ENCODE peak calls at places on chromosome 13, in seven cellular contexts. One of them, this sample, is unnamed. For H3K4me1 and H3K27me3, the result is how much of the 10 kb centered on the place peaks cover.

GRCh38 chr13:79435549-79435948 is 29.5 kb upstream of the RBM26 start:
- DNase-seq in ovary: no peak
- DNase-seq in cardiac muscle cell: no peak
- DNase-seq in pancreas: no peak
- DNase-seq in DND-41: no peak
- DNase-seq in CD4-positive, CD25-positive, alpha-beta regulatory T cell: no peak
- DNase-seq in uterus: no peak
- DNase-seq in this sample: no peak

GRCh38 chr13:104460553-104460952 is 1394.3 kb upstream of the SLC10A2 start:
- DNase-seq in ovary: no peak
- DNase-seq in cardiac muscle cell: no peak
- DNase-seq in pancreas: no peak
- DNase-seq in DND-41: no peak
- DNase-seq in CD4-positive, CD25-positive, alpha-beta regulatory T cell: no peak
- DNase-seq in uterus: no peak
- DNase-seq in this sample: no peak

GRCh38 chr13:76637651-76638111 is 248.5 kb downstream of the KCTD12 start:
- DNase-seq in ovary: no peak
- DNase-seq in cardiac muscle cell: no peak
- DNase-seq in pancreas: no peak
- DNase-seq in DND-41: no peak
- DNase-seq in CD4-positive, CD25-positive, alpha-beta regulatory T cell: no peak
- DNase-seq in uterus: no peak
- DNase-seq in this sample: no peak

GRCh38 chr13:34416833-34417425 is 525.1 kb upstream of the NBEA start:
- DNase-seq in ovary: peak
- DNase-seq in cardiac muscle cell: no peak
- DNase-seq in pancreas: no peak
- DNase-seq in DND-41: no peak
- DNase-seq in CD4-positive, CD25-positive, alpha-beta regulatory T cell: no peak
- DNase-seq in uterus: peak
- DNase-seq in this sample: no peak

GRCh38 chr13:114047358-114047881 is 73.5 kb upstream of the C13orf46 start:
- DNase-seq in ovary: no peak
- DNase-seq in cardiac muscle cell: no peak
- DNase-seq in pancreas: no peak
- DNase-seq in DND-41: no peak
- DNase-seq in CD4-positive, CD25-positive, alpha-beta regulatory T cell: no peak
- DNase-seq in uterus: peak
- DNase-seq in this sample: no peak

GRCh38 chr13:109271061-109271460 is 515.3 kb downstream of the IRS2 start:
- DNase-seq in ovary: no peak
- DNase-seq in cardiac muscle cell: no peak
- DNase-seq in pancreas: no peak
- DNase-seq in DND-41: no peak
- DNase-seq in CD4-positive, CD25-positive, alpha-beta regulatory T cell: no peak
- DNase-seq in uterus: no peak
- DNase-seq in this sample: no peak

GRCh38 chr13:45325806-45326205 is 15.2 kb downstream of the TPT1 start:
- DNase-seq in ovary: no peak
- DNase-seq in cardiac muscle cell: peak
- DNase-seq in pancreas: peak
- DNase-seq in DND-41: no peak
- DNase-seq in CD4-positive, CD25-positive, alpha-beta regulatory T cell: no peak
- DNase-seq in uterus: no peak
- DNase-seq in this sample: no peak

GRCh38 chr13:24130134-24130792 is 30.3 kb upstream of the SPATA13 start:
- DNase-seq in ovary: no peak
- DNase-seq in cardiac muscle cell: no peak
- DNase-seq in pancreas: no peak
- DNase-seq in DND-41: no peak
- DNase-seq in CD4-positive, CD25-positive, alpha-beta regulatory T cell: no peak
- DNase-seq in uterus: no peak
- DNase-seq in this sample: no peak

GRCh38 chr13:42794572-42795275 is 13.3 kb downstream of the FAM216B start:
- DNase-seq in ovary: no peak
- DNase-seq in cardiac muscle cell: no peak
- DNase-seq in pancreas: no peak
- DNase-seq in DND-41: no peak
- DNase-seq in CD4-positive, CD25-positive, alpha-beta regulatory T cell: no peak
- DNase-seq in uterus: no peak
- DNase-seq in this sample: no peak

GRCh38 chr13:48393698-48394085 is 19.2 kb downstream of the LPAR6 start:
- DNase-seq in ovary: no peak
- DNase-seq in cardiac muscle cell: no peak
- DNase-seq in pancreas: no peak
- DNase-seq in DND-41: no peak
- DNase-seq in CD4-positive, CD25-positive, alpha-beta regulatory T cell: no peak
- DNase-seq in uterus: no peak
- DNase-seq in this sample: no peak

GRCh38 chr13:110233181-110233641 is 73.7 kb downstream of the COL4A1 start:
- DNase-seq in ovary: peak
- DNase-seq in cardiac muscle cell: no peak
- DNase-seq in pancreas: no peak
- DNase-seq in DND-41: no peak
- DNase-seq in CD4-positive, CD25-positive, alpha-beta regulatory T cell: no peak
- DNase-seq in uterus: peak
- DNase-seq in this sample: no peak

DNA sequence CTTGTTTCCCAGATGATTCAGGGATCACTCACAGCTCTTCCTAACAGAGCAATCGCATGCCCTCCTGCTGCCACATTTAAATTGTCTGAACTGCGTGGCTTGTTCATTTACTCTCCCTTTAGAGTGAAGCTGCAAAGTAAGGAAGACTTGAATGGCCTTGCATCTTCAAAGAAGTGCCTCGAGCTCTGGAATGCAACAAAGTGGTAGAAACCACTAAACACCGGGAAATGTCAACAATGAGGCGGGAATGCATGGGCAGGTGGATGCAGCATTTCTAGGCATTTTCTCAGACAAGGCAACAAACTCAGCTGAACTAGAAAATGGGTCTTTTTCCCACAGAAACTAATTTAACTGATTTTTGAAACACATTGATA is 10.3 kb upstream of the DACH1 start:
- DNase-seq in ovary: no peak
- DNase-seq in cardiac muscle cell: no peak
- DNase-seq in pancreas: no peak
- DNase-seq in DND-41: no peak
- DNase-seq in CD4-positive, CD25-positive, alpha-beta regulatory T cell: no peak
- DNase-seq in uterus: no peak
- DNase-seq in this sample: no peak
- H3K4me3 ChIP-seq in ovary: no peak
- H3K4me3 ChIP-seq in cardiac muscle cell: no peak
- H3K4me3 ChIP-seq in pancreas: no peak
- H3K4me3 ChIP-seq in DND-41: no peak
- H3K4me3 ChIP-seq in CD4-positive, CD25-positive, alpha-beta regulatory T cell: no peak
- H3K4me3 ChIP-seq in uterus: no peak
- H3K4me3 ChIP-seq in this sample: no peak

GRCh38 chr13:71513414-71514063 is 353.5 kb downstream of the DACH1 start:
- DNase-seq in ovary: no peak
- DNase-seq in cardiac muscle cell: no peak
- DNase-seq in pancreas: no peak
- DNase-seq in DND-41: no peak
- DNase-seq in CD4-positive, CD25-positive, alpha-beta regulatory T cell: no peak
- DNase-seq in uterus: no peak
- DNase-seq in this sample: no peak

GRCh38 chr13:71514900-71515598 is 352.0 kb downstream of the DACH1 start:
- DNase-seq in ovary: no peak
- DNase-seq in cardiac muscle cell: no peak
- DNase-seq in pancreas: no peak
- DNase-seq in DND-41: no peak
- DNase-seq in CD4-positive, CD25-positive, alpha-beta regulatory T cell: no peak
- DNase-seq in uterus: no peak
- DNase-seq in this sample: no peak

GRCh38 chr13:71515639-71516038 is 351.4 kb downstream of the DACH1 start:
- DNase-seq in ovary: no peak
- DNase-seq in cardiac muscle cell: no peak
- DNase-seq in pancreas: no peak
- DNase-seq in DND-41: no peak
- DNase-seq in CD4-positive, CD25-positive, alpha-beta regulatory T cell: no peak
- DNase-seq in uterus: no peak
- DNase-seq in this sample: no peak

GRCh38 chr13:71517004-71517403 is 350.0 kb downstream of the DACH1 start:
- DNase-seq in ovary: no peak
- DNase-seq in cardiac muscle cell: no peak
- DNase-seq in pancreas: no peak
- DNase-seq in DND-41: no peak
- DNase-seq in CD4-positive, CD25-positive, alpha-beta regulatory T cell: no peak
- DNase-seq in uterus: no peak
- DNase-seq in this sample: no peak
- H3K4me1 ChIP-seq in ovary: under half
- H3K4me1 ChIP-seq in cardiac muscle cell: under half
- H3K4me1 ChIP-seq in pancreas: under half
- H3K4me1 ChIP-seq in DND-41: under half
- H3K4me1 ChIP-seq in CD4-positive, CD25-positive, alpha-beta regulatory T cell: under half
- H3K4me1 ChIP-seq in uterus: under half
- H3K4me1 ChIP-seq in this sample: under half

GRCh38 chr13:73757471-73758233 is 376.6 kb downstream of the KLF12 start:
- DNase-seq in ovary: no peak
- DNase-seq in cardiac muscle cell: no peak
- DNase-seq in pancreas: no peak
- DNase-seq in DND-41: no peak
- DNase-seq in CD4-positive, CD25-positive, alpha-beta regulatory T cell: no peak
- DNase-seq in uterus: no peak
- DNase-seq in this sample: no peak
- H3K27me3 ChIP-seq in ovary: under half
- H3K27me3 ChIP-seq in cardiac muscle cell: under half
- H3K27me3 ChIP-seq in pancreas: under half
- H3K27me3 ChIP-seq in DND-41: under half
- H3K27me3 ChIP-seq in CD4-positive, CD25-positive, alpha-beta regulatory T cell: under half
- H3K27me3 ChIP-seq in uterus: under half
- H3K27me3 ChIP-seq in this sample: under half

GRCh38 chr13:65260938-65261880 is 1968.9 kb downstream of the PCDH9 start:
- DNase-seq in ovary: no peak
- DNase-seq in cardiac muscle cell: no peak
- DNase-seq in pancreas: no peak
- DNase-seq in DND-41: no peak
- DNase-seq in CD4-positive, CD25-positive, alpha-beta regulatory T cell: no peak
- DNase-seq in uterus: no peak
- DNase-seq in this sample: no peak
- H3K4me3 ChIP-seq in ovary: no peak
- H3K4me3 ChIP-seq in cardiac muscle cell: no peak
- H3K4me3 ChIP-seq in pancreas: no peak
- H3K4me3 ChIP-seq in DND-41: peak
- H3K4me3 ChIP-seq in CD4-positive, CD25-positive, alpha-beta regulatory T cell: no peak
- H3K4me3 ChIP-seq in uterus: no peak
- H3K4me3 ChIP-seq in this sample: no peak

DNA sequence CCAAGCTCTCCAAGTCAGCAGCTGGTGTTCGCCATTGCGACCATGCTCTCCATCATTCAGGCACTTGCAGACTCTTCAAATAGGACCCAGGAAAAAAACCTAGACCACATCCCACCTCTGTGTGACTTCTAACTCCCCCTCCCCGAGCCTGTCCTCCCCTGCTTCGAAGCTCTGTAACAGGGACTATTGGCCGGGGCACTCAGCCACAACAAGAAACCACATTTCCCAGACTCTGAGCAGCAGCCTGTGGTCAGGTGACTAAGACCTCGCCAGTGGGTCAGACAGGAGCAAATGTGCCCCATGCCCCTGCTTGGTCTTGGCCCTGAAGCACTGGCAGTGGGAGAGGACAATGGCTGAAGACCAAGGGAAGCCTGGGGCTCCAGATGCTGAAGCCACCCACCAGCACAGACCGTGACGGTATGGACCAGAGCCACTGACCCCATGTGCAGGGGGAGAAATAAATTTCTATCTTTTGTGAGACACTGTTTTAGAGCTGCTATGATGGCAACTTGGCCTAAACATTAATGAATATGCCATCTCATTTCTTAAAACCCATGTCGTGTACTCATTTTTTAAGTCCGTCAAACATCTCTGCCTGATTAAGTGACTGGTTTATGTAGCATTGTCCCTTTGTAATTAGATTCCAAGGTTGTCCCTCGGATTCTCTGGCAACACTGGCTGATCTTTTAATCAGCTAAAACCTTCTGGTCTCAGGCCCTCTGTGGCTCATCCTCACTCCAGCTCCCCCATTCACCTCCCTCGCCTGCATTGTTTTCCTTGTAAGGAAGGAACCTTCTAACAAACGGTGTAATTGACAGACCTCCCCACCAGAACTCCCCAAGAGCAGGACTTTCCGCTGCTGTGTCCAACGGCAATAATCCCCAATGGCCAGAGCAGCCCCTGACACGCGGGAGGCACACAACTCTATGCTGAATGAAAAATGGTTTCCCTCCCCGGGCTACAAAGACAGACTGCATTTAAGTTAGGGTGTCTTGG is 98.5 kb downstream of the STK24 start:
- DNase-seq in ovary: no peak
- DNase-seq in cardiac muscle cell: peak
- DNase-seq in pancreas: no peak
- DNase-seq in DND-41: no peak
- DNase-seq in CD4-positive, CD25-positive, alpha-beta regulatory T cell: no peak
- DNase-seq in uterus: no peak
- DNase-seq in this sample: no peak
- H3K4me1 ChIP-seq in ovary: under half
- H3K4me1 ChIP-seq in cardiac muscle cell: half or more
- H3K4me1 ChIP-seq in pancreas: under half
- H3K4me1 ChIP-seq in DND-41: under half
- H3K4me1 ChIP-seq in CD4-positive, CD25-positive, alpha-beta regulatory T cell: half or more
- H3K4me1 ChIP-seq in uterus: under half
- H3K4me1 ChIP-seq in this sample: under half

DNA sequence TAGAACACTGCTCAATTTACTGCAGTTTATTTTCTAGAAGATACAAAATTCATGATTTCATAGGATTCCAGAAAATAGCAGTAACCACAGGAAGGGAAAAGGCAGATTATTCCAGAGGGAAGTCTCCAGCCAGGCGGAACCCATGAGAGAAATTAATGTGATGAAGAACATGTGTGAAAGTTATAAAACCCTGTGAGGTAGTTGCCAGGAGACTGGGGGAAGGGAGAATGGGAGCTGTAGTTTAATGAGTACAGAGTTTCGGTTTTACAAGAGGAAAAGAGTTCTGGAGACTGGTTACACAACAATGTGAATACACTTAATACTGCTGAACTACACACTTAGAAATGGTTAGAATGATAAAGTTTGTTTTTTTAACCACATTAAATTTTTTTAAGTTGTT is 14.2 kb upstream of the PDX1 start:
- DNase-seq in ovary: no peak
- DNase-seq in cardiac muscle cell: no peak
- DNase-seq in pancreas: no peak
- DNase-seq in DND-41: no peak
- DNase-seq in CD4-positive, CD25-positive, alpha-beta regulatory T cell: no peak
- DNase-seq in uterus: no peak
- DNase-seq in this sample: no peak
- H3K27me3 ChIP-seq in ovary: under half
- H3K27me3 ChIP-seq in cardiac muscle cell: half or more
- H3K27me3 ChIP-seq in pancreas: under half
- H3K27me3 ChIP-seq in DND-41: under half
- H3K27me3 ChIP-seq in CD4-positive, CD25-positive, alpha-beta regulatory T cell: under half
- H3K27me3 ChIP-seq in uterus: under half
- H3K27me3 ChIP-seq in this sample: under half